ENCODE peak calls at places on chromosome 5, in four cellular contexts. H, V, O and L are unnamed samples.
A peak's percentile ranks its signal among the peaks of the same experiment; 100 is the strongest.

GRCh38 chr5:123835421-123835820 is 323.4 kb downstream of the CSNK1G3 start:
- DNase-seq in O (no peak), H (no peak), V (no peak), L (no peak)

GRCh38 chr5:123297866-123298265 is 125.3 kb downstream of the CEP120 start:
- DNase-seq in V (no peak), H (no peak), O (no peak), L (no peak)

GRCh38 chr5:60918466-60918865 is 26.4 kb downstream of the ERCC8 start:
- DNase-seq in O (no peak), H (no peak), V (no peak), L (no peak)

GRCh38 chr5:30446456-30446855 is 747.0 kb upstream of the CDH6 start:
- DNase-seq in H (no peak), O (no peak), V (no peak), L (no peak)

GRCh38 chr5:110086658-110087388 is 397.1 kb downstream of the MAN2A1 start:
- DNase-seq in H (peak; percentile 28), O (no peak), V (peak; percentile 19), L (no peak)

GRCh38 chr5:149493316-149493715 is 57.9 kb downstream of the CSNK1A1 start:
- DNase-seq in H (no peak), V (no peak), O (no peak), L (no peak)

GRCh38 chr5:1720396-1721110 is 79.1 kb downstream of the MRPL36 start:
- DNase-seq in H (no peak), V (no peak), O (no peak), L (no peak)

GRCh38 chr5:6652025-6652424 is 18.8 kb downstream of the SRD5A1 start:
- DNase-seq in O (no peak), V (no peak), H (no peak), L (no peak)

GRCh38 chr5:176541338-176542134 is 4.3 kb upstream of the RNF44 start:
- DNase-seq in V (peak; percentile 46), O (peak; percentile 77), H (no peak), L (peak; percentile 65)

GRCh38 chr5:121189569-121190305 is 661.9 kb upstream of the FTMT start:
- DNase-seq in H (no peak), V (no peak), O (no peak), L (no peak)

GRCh38 chr5:179311091-179311470 is 34.2 kb downstream of the ADAMTS2 start:
- DNase-seq in V (no peak), H (no peak), O (peak; percentile 24), L (no peak)

GRCh38 chr5:67196537-67197059 is at the start of gene CD180:
- DNase-seq in O (no peak), V (no peak), H (no peak), L (no peak)

GRCh38 chr5:78773655-78774054 is 125.1 kb upstream of the LHFPL2 start:
- DNase-seq in V (no peak), O (no peak), H (no peak), L (no peak)

GRCh38 chr5:146369691-146370090 is 31.1 kb downstream of the POU4F3 start:
- DNase-seq in V (no peak), O (no peak), H (no peak), L (no peak)

GRCh38 chr5:64147849-64148441 is 17.7 kb upstream of the RNF180 start:
- DNase-seq in V (peak; percentile 65), H (peak; percentile 16), O (peak; percentile 46), L (peak; percentile 7)

GRCh38 chr5:174428895-174429294 is 295.5 kb upstream of the MSX2 start:
- DNase-seq in V (no peak), O (no peak), H (no peak), L (no peak)

GRCh38 chr5:118580959-118581358 is 407.4 kb downstream of the DTWD2 start:
- DNase-seq in O (no peak), V (no peak), H (no peak), L (no peak)

GRCh38 chr5:127412698-127413097 is 104.7 kb upstream of the PRRC1 start:
- DNase-seq in H (no peak), O (no peak), V (no peak), L (no peak)

GRCh38 chr5:90747175-90747574 is 188.6 kb downstream of the ADGRV1 start:
- DNase-seq in O (no peak), V (no peak), H (no peak), L (no peak)

GRCh38 chr5:134794136-134794535 is 35.6 kb downstream of the DDX46 start:
- DNase-seq in H (no peak), O (no peak), V (no peak), L (no peak)

GRCh38 chr5:76733049-76733417 is 17.1 kb downstream of the F2R start:
- DNase-seq in O (no peak), H (no peak), V (no peak), L (no peak)

GRCh38 chr5:88736494-88736893 is 146.5 kb downstream of the MEF2C start:
- DNase-seq in H (no peak), V (no peak), O (no peak), L (no peak)

GRCh38 chr5:142280066-142281011 is 44.5 kb downstream of the SPRY4 start:
- DNase-seq in O (peak; percentile 77), H (no peak), V (peak; percentile 58), L (peak; percentile 83)

GRCh38 chr5:112475747-112476435 is 56.8 kb upstream of the EPB41L4A start:
- DNase-seq in H (no peak), O (no peak), V (no peak), L (no peak)

GRCh38 chr5:14696057-14696456 is 31.5 kb downstream of the OTULIN start:
- DNase-seq in V (no peak), H (no peak), O (no peak), L (no peak)

GRCh38 chr5:132180134-132180745 is 47.4 kb downstream of the P4HA2 start:
- DNase-seq in H (no peak), V (no peak), O (no peak), L (peak; percentile 18)

GRCh38 chr5:159509002-159509660 is 178.8 kb upstream of the IL12B start:
- DNase-seq in H (no peak), O (no peak), V (no peak), L (no peak)

GRCh38 chr5:72191404-72191803 is 84.1 kb downstream of the MAP1B start:
- DNase-seq in O (no peak), H (no peak), V (no peak), L (no peak)

GRCh38 chr5:72187388-72188070 is 80.3 kb downstream of the MAP1B start:
- DNase-seq in O (no peak), V (no peak), H (no peak), L (no peak)

GRCh38 chr5:72185717-72186388 is 78.6 kb downstream of the MAP1B start:
- DNase-seq in O (no peak), H (no peak), V (no peak), L (no peak)

GRCh38 chr5:72189135-72189534 is 81.9 kb downstream of the MAP1B start:
- DNase-seq in V (no peak), O (no peak), H (no peak), L (no peak)

GRCh38 chr5:72188176-72188575 is 80.9 kb downstream of the MAP1B start:
- DNase-seq in V (no peak), O (no peak), H (no peak), L (no peak)
- H3K4me1 ChIP-seq in V (no peaks in the 10 kb centered on the region), O (no peaks in the 10 kb centered on the region), H (peaks cover 4% of the 10 kb centered on the region), L (no peaks in the 10 kb centered on the region)

GRCh38 chr5:150505816-150506215 is 2.1 kb upstream of the NDST1 start:
- DNase-seq in V (no peak), O (no peak), H (no peak), L (no peak)

GRCh38 chr5:150506571-150507282 is 1.2 kb upstream of the NDST1 start:
- DNase-seq in V (no peak), H (no peak), O (no peak), L (no peak)

GRCh38 chr5:150503386-150503785 is 4.5 kb upstream of the NDST1 start:
- DNase-seq in O (no peak), V (no peak), H (no peak), L (no peak)

GRCh38 chr5:150503977-150504620 is 3.8 kb upstream of the NDST1 start:
- DNase-seq in O (no peak), V (no peak), H (no peak), L (peak; percentile 67)

DNA sequence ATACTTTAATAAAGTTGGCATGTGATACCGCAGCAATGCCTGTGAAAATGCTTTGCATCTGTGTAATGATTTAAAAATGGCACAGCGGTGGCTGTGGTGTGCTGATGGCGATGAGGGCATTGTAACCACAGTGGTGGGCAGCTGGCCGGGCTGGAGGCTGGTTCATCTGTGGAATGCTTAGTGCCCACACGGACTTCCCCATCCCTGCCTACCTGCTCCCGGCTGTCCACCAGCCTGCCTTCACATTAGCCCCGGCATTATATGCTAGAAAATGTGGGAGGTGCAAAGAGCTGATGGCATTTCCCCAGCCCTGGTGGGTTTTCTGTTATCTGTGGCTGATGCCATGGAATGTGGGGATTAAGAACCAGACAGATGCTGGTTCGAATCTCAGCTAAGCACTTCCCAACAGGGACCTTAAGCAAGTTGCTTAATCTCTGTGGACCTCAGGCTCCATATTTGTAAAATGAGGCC is 2.9 kb upstream of the NDST1 start:
- DNase-seq in O (no peak), H (no peak), V (no peak), L (no peak)
- H3K4me1 ChIP-seq in O (peaks cover 45% of the 10 kb centered on the region), H (peaks cover 94% of the 10 kb centered on the region), V (no peaks in the 10 kb centered on the region), L (peaks cover 99% of the 10 kb centered on the region)

DNA sequence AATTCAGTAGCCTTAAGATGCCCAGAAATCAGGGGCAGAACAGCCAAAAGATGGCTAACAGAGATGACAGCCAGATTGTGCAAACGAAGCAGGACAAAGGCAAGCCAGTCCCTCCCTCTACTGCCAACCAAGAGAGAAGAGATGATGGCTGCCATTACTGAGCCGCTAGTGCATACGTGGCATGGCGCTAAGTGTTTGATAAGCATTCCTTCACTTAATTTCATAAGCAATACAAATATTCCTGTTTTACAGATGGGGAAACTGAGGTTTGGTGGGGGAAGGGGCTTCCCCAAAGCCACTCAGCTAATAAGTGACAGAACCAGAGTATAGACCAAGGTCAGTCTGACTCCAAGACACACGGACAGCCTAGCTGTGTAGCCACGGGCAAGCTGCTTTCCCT is 44.1 kb downstream of the STK10 start:
- DNase-seq in V (no peak), O (no peak), H (no peak), L (no peak)
- H3K4me1 ChIP-seq in V (no peaks in the 10 kb centered on the region), O (peaks cover 57% of the 10 kb centered on the region), H (no peaks in the 10 kb centered on the region), L (peaks cover 40% of the 10 kb centered on the region)

GRCh38 chr5:3119435-3119834 is 368.0 kb upstream of the IRX2 start:
- DNase-seq in O (no peak), V (no peak), H (no peak), L (no peak)
- H3K4me1 ChIP-seq in O (no peaks in the 10 kb centered on the region), V (no peaks in the 10 kb centered on the region), H (no peaks in the 10 kb centered on the region), L (no peaks in the 10 kb centered on the region)